ENCODE peak calls at places on chromosomes 6 and 20, in eight cellular contexts. M, J, X, L, T, P, F and Z are unnamed samples.

GRCh38 chr6:34031567-34032383 is 114.1 kb downstream of the GRM4 start:
- DNase-seq in M (no peak), J (no peak), X (no peak), L (no peak), T (no peak), P (no peak), F (no peak), Z (no peak)

GRCh38 chr6:33746651-33747100 is at the start of gene IP6K3:
- DNase-seq in M (no peak), J (no peak), X (no peak), L (no peak), T (no peak), P (no peak), F (no peak), Z (no peak)

GRCh38 chr20:45487231-45487635 is 17.7 kb downstream of the WFDC2 start:
- DNase-seq in M (no peak), J (no peak), X (peak; percentile 34), L (no peak), T (no peak), P (no peak), F (no peak), Z (peak; percentile 29)

GRCh38 chr20:63503524-63503923 is 4.6 kb upstream of the EEF1A2 start:
- DNase-seq in M (no peak), J (no peak), X (no peak), L (no peak), T (no peak), P (no peak), F (no peak), Z (no peak)

GRCh38 chr6:20233007-20233730 is 20.9 kb upstream of the MBOAT1 start:
- DNase-seq in M (no peak), J (no peak), X (no peak), L (no peak), T (no peak), P (no peak), F (no peak), Z (no peak)

GRCh38 chr20:21342656-21343345 is 39.7 kb downstream of the XRN2 start:
- DNase-seq in M (no peak), J (no peak), X (no peak), L (no peak), T (no peak), P (no peak), F (no peak), Z (no peak)

GRCh38 chr6:137339929-137340559 is 120.9 kb upstream of the IFNGR1 start:
- DNase-seq in M (no peak), J (no peak), X (no peak), L (no peak), T (no peak), P (no peak), F (no peak), Z (no peak)

GRCh38 chr20:1267809-1268374 is 1.8 kb downstream of the SNPH start:
- DNase-seq in M (no peak), J (no peak), X (no peak), L (no peak), T (no peak), P (no peak), F (no peak), Z (no peak)

GRCh38 chr6:112223070-112223861 is 31.1 kb downstream of the LAMA4 start:
- DNase-seq in M (no peak), J (no peak), X (no peak), L (no peak), T (no peak), P (no peak), F (no peak), Z (no peak)

GRCh38 chr6:143264291-143264834 is 186.1 kb downstream of the ADAT2 start:
- DNase-seq in M (no peak), J (no peak), X (no peak), L (no peak), T (no peak), P (no peak), F (no peak), Z (no peak)

GRCh38 chr6:170439366-170440351 is 113.4 kb downstream of the PSMB1 start:
- DNase-seq in M (no peak), J (no peak), X (no peak), L (no peak), T (peak; percentile 2), P (no peak), F (no peak), Z (no peak)

GRCh38 chr20:48041078-48041780 is 255.9 kb upstream of the SULF2 start:
- DNase-seq in M (no peak), J (no peak), X (no peak), L (no peak), T (no peak), P (no peak), F (no peak), Z (no peak)

GRCh38 chr6:73942581-73942980 is 246.6 kb downstream of the CD109 start:
- DNase-seq in M (no peak), J (no peak), X (no peak), L (no peak), T (no peak), P (no peak), F (no peak), Z (no peak)

GRCh38 chr20:32004963-32005362 is 5.3 kb upstream of the CCM2L start:
- DNase-seq in M (no peak), J (no peak), X (no peak), L (no peak), T (no peak), P (no peak), F (no peak), Z (no peak)

GRCh38 chr20:36162272-36162966 is 7.9 kb downstream of the EPB41L1 start:
- DNase-seq in M (no peak), J (no peak), X (peak; percentile 56), L (no peak), T (no peak), P (no peak), F (no peak), Z (no peak)

GRCh38 chr6:16200231-16200941 is 38.0 kb upstream of the GMPR start:
- DNase-seq in M (no peak), J (no peak), X (no peak), L (no peak), T (no peak), P (no peak), F (no peak), Z (no peak)

GRCh38 chr6:53111865-53112264 is 36.8 kb downstream of the GCM1 start:
- DNase-seq in M (no peak), J (no peak), X (no peak), L (no peak), T (no peak), P (no peak), F (no peak), Z (no peak)

GRCh38 chr6:149463781-149464180 is 21.0 kb downstream of the ZC3H12D start:
- DNase-seq in M (no peak), J (no peak), X (no peak), L (no peak), T (no peak), P (no peak), F (no peak), Z (no peak)

GRCh38 chr6:20931093-20931492 is 396.8 kb downstream of the CDKAL1 start:
- DNase-seq in M (no peak), J (no peak), X (no peak), L (no peak), T (no peak), P (no peak), F (no peak), Z (no peak)

GRCh38 chr6:89509719-89510339 is 76.9 kb downstream of the ANKRD6 start:
- DNase-seq in M (no peak), J (no peak), X (no peak), L (no peak), T (no peak), P (no peak), F (no peak), Z (no peak)

GRCh38 chr6:52697903-52698302 is 27.0 kb downstream of the TMEM14A start:
- DNase-seq in M (no peak), J (no peak), X (no peak), L (no peak), T (no peak), P (no peak), F (no peak), Z (no peak)

GRCh38 chr6:106446287-106446885 is 85.9 kb downstream of the CRYBG1 start:
- DNase-seq in M (no peak), J (no peak), X (no peak), L (no peak), T (no peak), P (no peak), F (no peak), Z (peak; percentile 17)

GRCh38 chr20:44247676-44248419 is 740 bp downstream of the GDAP1L1 start:
- DNase-seq in M (peak; percentile 7), J (no peak), X (peak; percentile 65), L (peak; percentile 5), T (peak; percentile 42), P (no peak), F (peak; percentile 52), Z (peak; percentile 52)

GRCh38 chr20:40948352-40949267 is 80.0 kb upstream of the TOP1 start:
- DNase-seq in M (no peak), J (no peak), X (no peak), L (no peak), T (no peak), P (no peak), F (no peak), Z (no peak)